ENCODE peak calls at places on chromosomes 16 and 17, in eight cellular contexts. I is NCI-H524 treated with DMSO at 0.1 percent for 48 hours; B is cardiac septum; G is heart left ventricle; F is activated CD4-positive, CD25-positive, alpha-beta regulatory T cell treated with anti-CD3 and anti-CD28 coated beads, Interleukin-2, amount 50 U/mL, for 16 hours; U is endothelial cell; W is prostate gland; A is cardiac muscle cell. Q is an unnamed sample.

GRCh38 chr16:1533443-1533951 is at the start of gene TMEM204:
- DNase-seq in I (no peak), B (peak; percentile 88), G (peak; percentile 91), F (no peak), U (peak; percentile 69), W (no peak), A (peak; percentile 85), Q (peak; percentile 51)

GRCh38 chr16:58430718-58431117 is 38.4 kb downstream of the GINS3 start:
- DNase-seq in I (no peak), B (no peak), G (no peak), F (no peak), U (no peak), W (no peak), A (no peak), Q (no peak)

GRCh38 chr16:85798901-85799496 is 345 bp downstream of the EMC8 start:
- DNase-seq in I (no peak), B (no peak), G (peak; percentile 45), F (peak; percentile 8), U (peak; percentile 29), W (no peak), A (peak; percentile 27), Q (no peak)

GRCh38 chr16:10552998-10553491 is 27.4 kb downstream of the EMP2 start:
- DNase-seq in I (no peak), B (peak; percentile 79), G (peak; percentile 76), F (peak; percentile 8), U (no peak), W (no peak), A (no peak), Q (no peak)

GRCh38 chr16:54746596-54746995 is 184.1 kb upstream of the IRX5 start:
- DNase-seq in I (no peak), B (no peak), G (no peak), F (no peak), U (no peak), W (no peak), A (no peak), Q (no peak)

GRCh38 chr17:38349097-38349904 is 2.3 kb upstream of the SOCS7 start:
- DNase-seq in I (peak; percentile 39), B (peak; percentile 91), G (peak; percentile 87), F (peak; percentile 62), U (peak; percentile 89), W (peak; percentile 84), A (peak; percentile 85), Q (peak; percentile 89)

GRCh38 chr16:89383095-89384003 is 107.0 kb downstream of the ANKRD11 start:
- DNase-seq in I (no peak), B (no peak), G (peak; percentile 58), F (no peak), U (peak; percentile 37), W (peak; percentile 40), A (peak; percentile 65), Q (peak; percentile 51)

GRCh38 chr17:36942031-36942599 is 4.8 kb downstream of the LHX1 start:
- DNase-seq in I (no peak), B (no peak), G (no peak), F (no peak), U (no peak), W (no peak), A (peak; percentile 17), Q (no peak)

GRCh38 chr17:69918164-69918563 is 156.9 kb upstream of the KCNJ16 start:
- DNase-seq in I (no peak), B (no peak), G (no peak), F (no peak), U (no peak), W (no peak), A (no peak), Q (no peak)

GRCh38 chr17:64064331-64064730 is 43.9 kb upstream of the ICAM2 start:
- DNase-seq in I (no peak), B (no peak), G (no peak), F (no peak), U (no peak), W (peak; percentile 66), A (no peak), Q (peak; percentile 81)

GRCh38 chr17:67682196-67682595 is 35.5 kb upstream of the NOL11 start:
- DNase-seq in I (no peak), B (no peak), G (no peak), F (no peak), U (no peak), W (no peak), A (no peak), Q (peak; percentile 12)

GRCh38 chr16:75476817-75477216 is 12.3 kb upstream of the TMEM170A start:
- DNase-seq in I (no peak), B (no peak), G (no peak), F (no peak), U (no peak), W (no peak), A (no peak), Q (no peak)

GRCh38 chr17:5249615-5250014 is 15.0 kb upstream of the SCIMP start:
- DNase-seq in I (peak; percentile 2), B (no peak), G (peak; percentile 50), F (peak; percentile 49), U (peak; percentile 57), W (peak; percentile 67), A (peak; percentile 90), Q (peak; percentile 48)

GRCh38 chr17:7114875-7115614 is 423 bp upstream of the ASGR2 start:
- DNase-seq in I (no peak), B (no peak), G (peak; percentile 67), F (no peak), U (no peak), W (no peak), A (peak; percentile 18), Q (no peak)

GRCh38 chr17:35877345-35878029 is 2.7 kb downstream of the CCL5 start:
- DNase-seq in I (no peak), B (no peak), G (no peak), F (no peak), U (no peak), W (no peak), A (no peak), Q (no peak)

GRCh38 chr16:31157136-31157535 is 7.3 kb upstream of the PRSS36 start:
- DNase-seq in I (no peak), B (no peak), G (no peak), F (no peak), U (no peak), W (no peak), A (no peak), Q (no peak)

GRCh38 chr17:50322271-50322670 is 23.7 kb upstream of the XYLT2 start:
- DNase-seq in I (no peak), B (no peak), G (no peak), F (no peak), U (no peak), W (no peak), A (peak; percentile 28), Q (no peak)

GRCh38 chr16:50282010-50282538 is 15.7 kb downstream of the ADCY7 start:
- DNase-seq in I (no peak), B (peak; percentile 93), G (peak; percentile 84), F (no peak), U (no peak), W (peak; percentile 25), A (peak; percentile 90), Q (peak; percentile 29)

GRCh38 chr17:45345554-45346254 is 28.9 kb upstream of the MAP3K14 start:
- DNase-seq in I (no peak), B (no peak), G (peak; percentile 47), F (no peak), U (no peak), W (no peak), A (peak; percentile 95), Q (no peak)

GRCh38 chr17:67076290-67076689 is 31.9 kb downstream of the CACNG1 start:
- DNase-seq in I (no peak), B (no peak), G (no peak), F (no peak), U (no peak), W (no peak), A (no peak), Q (no peak)

GRCh38 chr17:37848690-37849616 is 75.3 kb upstream of the TBC1D3K start:
- DNase-seq in I (no peak), B (no peak), G (no peak), F (no peak), U (no peak), W (no peak), A (peak; percentile 43), Q (no peak)

GRCh38 chr17:46922487-46922803 is 515 bp upstream of the GOSR2 start:
- DNase-seq in I (no peak), B (no peak), G (no peak), F (no peak), U (no peak), W (no peak), A (no peak), Q (no peak)

GRCh38 chr17:78223765-78224164 is 7.7 kb upstream of the TMEM235 start:
- DNase-seq in I (no peak), B (no peak), G (no peak), F (no peak), U (no peak), W (no peak), A (no peak), Q (no peak)

GRCh38 chr17:7186241-7186640 is 7.1 kb upstream of the ASGR1 start:
- DNase-seq in I (no peak), B (no peak), G (no peak), F (no peak), U (no peak), W (no peak), A (no peak), Q (no peak)

GRCh38 chr17:55706808-55707773 is 15.6 kb downstream of the TMEM100 start:
- DNase-seq in I (no peak), B (no peak), G (peak; percentile 21), F (no peak), U (no peak), W (no peak), A (no peak), Q (no peak)

GRCh38 chr17:1709971-1710806 is at the start of gene TLCD2:
- DNase-seq in I (no peak), B (peak; percentile 87), G (peak; percentile 88), F (no peak), U (peak; percentile 53), W (peak; percentile 71), A (peak; percentile 77), Q (peak; percentile 63)

GRCh38 chr17:3033741-3034577 is 29.4 kb downstream of the OR1D5 start:
- DNase-seq in I (no peak), B (no peak), G (peak; percentile 9), F (no peak), U (no peak), W (no peak), A (no peak), Q (no peak)

GRCh38 chr16:25692307-25692706 is 548 bp downstream of the HS3ST4 start:
- DNase-seq in I (no peak), B (no peak), G (no peak), F (no peak), U (peak; percentile 18), W (no peak), A (no peak), Q (no peak)

GRCh38 chr17:43952724-43953666 is 745 bp downstream of the PYY start:
- DNase-seq in I (no peak), B (no peak), G (no peak), F (no peak), U (peak; percentile 30), W (no peak), A (no peak), Q (no peak)

GRCh38 chr16:77443834-77444460 is 9.1 kb upstream of the ADAMTS18 start:
- DNase-seq in I (no peak), B (no peak), G (no peak), F (no peak), U (no peak), W (no peak), A (no peak), Q (no peak)

GRCh38 chr16:65624696-65625095 is 502.8 kb upstream of the CDH11 start:
- DNase-seq in I (no peak), B (no peak), G (no peak), F (no peak), U (no peak), W (no peak), A (peak; percentile 76), Q (no peak)

GRCh38 chr17:7043544-7044268 is at the start of gene SLC16A11:
- DNase-seq in I (no peak), B (no peak), G (peak; percentile 63), F (no peak), U (no peak), W (no peak), A (peak; percentile 61), Q (peak; percentile 79)

GRCh38 chr17:28347261-28347891 is 10.0 kb downstream of the POLDIP2 start:
- DNase-seq in I (no peak), B (peak; percentile 72), G (no peak), F (no peak), U (no peak), W (no peak), A (peak; percentile 94), Q (no peak)

GRCh38 chr16:57192146-57192545 is 6.0 kb downstream of the RSPRY1 start:
- DNase-seq in I (no peak), B (no peak), G (no peak), F (no peak), U (no peak), W (no peak), A (no peak), Q (no peak)

Q was measured in thyroid gland.